ENCODE peak calls at places on chromosomes 13 and 19, in ten cellular contexts. Q is psoas muscle; Y is SK-N-SH; C is transverse colon; N is Panc1; V is AG09309; Z is BE2C; R is right cardiac atrium; F is CD8-positive, alpha-beta memory T cell; X is Caco-2. U is an unnamed sample.

GRCh38 chr19:18270304-18270703 is 3.9 kb downstream of the IQCN start:
- DNase-seq in Q (no peak), Y (no peak), C (no peak), N (no peak), V (no peak), Z (no peak), R (no peak), F (no peak), X (no peak), U (no peak)

GRCh38 chr19:37983916-37984315 is 76.9 kb downstream of the SIPA1L3 start:
- DNase-seq in Q (no peak), Y (no peak), C (no peak), N (no peak), V (no peak), Z (no peak), R (no peak), F (no peak), X (no peak), U (no peak)

GRCh38 chr19:45315304-45315703 is 7.4 kb downstream of the CKM start:
- DNase-seq in Q (no peak), Y (no peak), C (no peak), N (no peak), V (no peak), Z (no peak), R (peak; percentile 50), F (no peak), X (no peak), U (no peak)

GRCh38 chr13:88979465-88980180 is 1308.5 kb downstream of the SLITRK5 start:
- DNase-seq in Q (no peak), Y (peak; percentile 6), C (no peak), N (no peak), V (no peak), Z (peak; percentile 17), R (no peak), F (no peak), X (no peak), U (no peak)

GRCh38 chr13:42651936-42652641 is 78.1 kb downstream of the TNFSF11 start:
- DNase-seq in Q (no peak), Y (no peak), C (no peak), N (no peak), V (no peak), Z (no peak), R (no peak), F (no peak), X (no peak), U (no peak)

GRCh38 chr13:38718374-38718773 is 31.5 kb downstream of the FREM2 start:
- DNase-seq in Q (no peak), Y (no peak), C (no peak), N (no peak), V (no peak), Z (no peak), R (no peak), F (no peak), X (no peak), U (no peak)

GRCh38 chr13:108929532-108929931 is 300.1 kb downstream of the MYO16 start:
- DNase-seq in Q (no peak), Y (no peak), C (no peak), N (no peak), V (no peak), Z (no peak), R (no peak), F (no peak), X (no peak), U (no peak)

GRCh38 chr13:46202188-46202795 is 9.4 kb upstream of the LRRC63 start:
- DNase-seq in Q (no peak), Y (no peak), C (no peak), N (no peak), V (no peak), Z (no peak), R (no peak), F (peak; percentile 39), X (no peak), U (no peak)

GRCh38 chr19:8832132-8833021 is at the start of the genes MBD3L1 and ZNF558:
- DNase-seq in Q (peak; percentile 99), Y (peak; percentile 97), C (peak; percentile 98), N (peak; percentile 80), V (peak; percentile 92), Z (peak; percentile 98), R (peak; percentile 100), F (peak; percentile 99), X (peak; percentile 97), U (peak; percentile 99)

GRCh38 chr13:47117268-47117667 is 220.4 kb upstream of the HTR2A start:
- DNase-seq in Q (no peak), Y (no peak), C (no peak), N (no peak), V (peak; percentile 32), Z (no peak), R (no peak), F (no peak), X (no peak), U (no peak)

GRCh38 chr13:33543631-33544030 is 258.1 kb upstream of the STARD13 start:
- DNase-seq in Q (no peak), Y (no peak), C (no peak), N (no peak), V (no peak), Z (no peak), R (no peak), F (peak; percentile 14), X (no peak), U (no peak)

GRCh38 chr13:97753942-97754670 is 199.4 kb upstream of the IPO5 start:
- DNase-seq in Q (no peak), Y (no peak), C (no peak), N (no peak), V (no peak), Z (no peak), R (no peak), F (no peak), X (no peak), U (no peak)

GRCh38 chr13:34698953-34699352 is 243.1 kb upstream of the NBEA start:
- DNase-seq in Q (no peak), Y (no peak), C (no peak), N (no peak), V (no peak), Z (no peak), R (no peak), F (no peak), X (no peak), U (no peak)

GRCh38 chr13:52652980-52653303 is 306 bp downstream of the SUGT1 start:
- DNase-seq in Q (no peak), Y (peak; percentile 60), C (no peak), N (no peak), V (no peak), Z (no peak), R (no peak), F (no peak), X (no peak), U (peak; percentile 73)

GRCh38 chr13:52651880-52652169 is 811 bp upstream of the SUGT1 start:
- DNase-seq in Q (no peak), Y (peak; percentile 67), C (no peak), N (no peak), V (no peak), Z (no peak), R (no peak), F (no peak), X (no peak), U (no peak)

GRCh38 chr13:52646967-52647366 is 4.7 kb downstream of the HNRNPA1L2 start:
- DNase-seq in Q (no peak), Y (no peak), C (no peak), N (no peak), V (no peak), Z (no peak), R (no peak), F (no peak), X (no peak), U (no peak)

GRCh38 chr13:52652170-52652979 is at the start of gene SUGT1:
- DNase-seq in Q (peak; percentile 98), Y (peak; percentile 91), C (peak; percentile 99), N (peak; percentile 70), V (peak; percentile 92), Z (peak; percentile 98), R (peak; percentile 99), F (peak; percentile 97), X (peak; percentile 98), U (peak; percentile 98)

GRCh38 chr13:52650731-52651130 is 1.9 kb upstream of the SUGT1 start:
- DNase-seq in Q (no peak), Y (no peak), C (no peak), N (no peak), V (no peak), Z (no peak), R (no peak), F (no peak), X (no peak), U (no peak)
- H3K4me3 ChIP-seq in Q (peak overlapping the region; percentile 91), Y (peak overlapping the region; percentile 96), C (no peak overlapping the region), N (peak overlapping the region; percentile 92), V (peak overlapping the region; percentile 83), Z (peak overlapping the region; percentile 97), R (peak overlapping the region; percentile 99), F (no peak overlapping the region), X (peak overlapping the region; percentile 53), U (no peak overlapping the region)

GRCh38 chr19:49335784-49336481 is 727 bp downstream of the CD37 start:
- DNase-seq in Q (no peak), Y (no peak), C (no peak), N (no peak), V (no peak), Z (no peak), R (no peak), F (peak; percentile 50), X (peak; percentile 15), U (no peak)
- H3K4me3 ChIP-seq in Q (peak overlapping the region; percentile 25), Y (no peak overlapping the region), C (peak overlapping the region; percentile 21), N (no peak overlapping the region), V (no peak overlapping the region), Z (no peak overlapping the region), R (peak overlapping the region; percentile 21), F (peak overlapping the region; percentile 79), X (no peak overlapping the region), U (no peak overlapping the region)

GRCh38 chr19:19409235-19410030 is 4.0 kb downstream of the GATAD2A start:
- DNase-seq in Q (no peak), Y (no peak), C (no peak), N (no peak), V (no peak), Z (no peak), R (no peak), F (no peak), X (no peak), U (no peak)
- H3K4me3 ChIP-seq in Q (no peak overlapping the region), Y (no peak overlapping the region), C (no peak overlapping the region), N (no peak overlapping the region), V (no peak overlapping the region), Z (no peak overlapping the region), R (no peak overlapping the region), F (no peak overlapping the region), X (no peak overlapping the region), U (no peak overlapping the region)

DNA sequence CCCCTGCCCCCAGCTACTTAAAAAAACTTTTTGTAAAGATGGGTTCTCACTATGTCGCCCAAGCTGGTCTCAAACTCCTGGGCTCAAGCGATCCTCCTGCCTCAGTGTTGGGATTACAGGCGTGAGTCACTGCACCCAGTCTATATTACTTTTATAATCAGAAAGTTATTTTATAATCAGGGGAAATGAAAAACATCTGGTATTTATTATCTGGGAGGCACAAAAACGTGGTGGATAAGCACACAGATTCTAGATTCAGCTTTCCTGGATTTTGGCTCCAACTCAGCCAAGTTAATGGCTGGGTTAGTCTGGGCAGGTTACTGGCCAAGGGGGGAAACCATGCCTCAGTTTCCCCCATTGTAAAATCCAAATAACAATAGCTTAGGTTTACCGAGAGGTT is 24.7 kb downstream of the KEAP1 start:
- DNase-seq in Q (no peak), Y (peak; percentile 42), C (no peak), N (no peak), V (no peak), Z (no peak), R (no peak), F (no peak), X (no peak), U (no peak)
- H3K4me3 ChIP-seq in Q (peak overlapping the region; percentile 66), Y (no peak overlapping the region), C (no peak overlapping the region), N (peak overlapping the region; percentile 42), V (no peak overlapping the region), Z (no peak overlapping the region), R (peak overlapping the region; percentile 38), F (peak overlapping the region; percentile 29), X (peak overlapping the region; percentile 15), U (peak overlapping the region; percentile 42)

U was measured in sigmoid colon.